ENCODE peak calls at places on chromosomes 4 and X, in four cellular contexts. P is right lobe of liver; Z is SK-N-SH; W is CD4-positive, alpha-beta T cell. A is an unnamed sample.

GRCh38 chrX:15128838-15129237 is 141.0 kb downstream of the ASB9 start:
- DNase-seq in P (no peak), Z (no peak), W (no peak), A (no peak)

GRCh38 chr4:76535603-76536380 is 100.8 kb downstream of the SHROOM3 start:
- DNase-seq in P (no peak), Z (no peak), W (no peak), A (no peak)

GRCh38 chr4:106647451-106647850 is 278.9 kb upstream of the GIMD1 start:
- DNase-seq in P (no peak), Z (no peak), W (no peak), A (no peak)

GRCh38 chr4:176193898-176194297 is 1.5 kb downstream of the SPATA4 start:
- DNase-seq in P (no peak), Z (no peak), W (no peak), A (no peak)

GRCh38 chr4:163448541-163449203 is 24.9 kb downstream of the TKTL2 start:
- DNase-seq in P (no peak), Z (no peak), W (no peak), A (no peak)

GRCh38 chr4:123209436-123209835 is 187.2 kb upstream of the SPRY1 start:
- DNase-seq in P (no peak), Z (no peak), W (no peak), A (no peak)

GRCh38 chr4:171813195-171813955 is at the start of gene GALNTL6:
- DNase-seq in P (no peak), Z (peak; percentile 71), W (no peak), A (peak; percentile 41)

GRCh38 chrX:19446397-19446796 is 68.9 kb downstream of the MAP3K15 start:
- DNase-seq in P (no peak), Z (no peak), W (no peak), A (no peak)

GRCh38 chr4:142743071-142743825 is 102.9 kb downstream of the INPP4B start:
- DNase-seq in P (no peak), Z (no peak), W (no peak), A (no peak)

GRCh38 chr4:160247091-160247656 is 1144.3 kb downstream of the RAPGEF2 start:
- DNase-seq in P (no peak), Z (no peak), W (no peak), A (peak; percentile 36)

GRCh38 chr4:24813732-24814131 is 18.4 kb downstream of the SOD3 start:
- DNase-seq in P (no peak), Z (no peak), W (no peak), A (no peak)

GRCh38 chrX:86023806-86024205 is 23.6 kb downstream of the CHM start:
- DNase-seq in P (no peak), Z (no peak), W (no peak), A (no peak)

DNA sequence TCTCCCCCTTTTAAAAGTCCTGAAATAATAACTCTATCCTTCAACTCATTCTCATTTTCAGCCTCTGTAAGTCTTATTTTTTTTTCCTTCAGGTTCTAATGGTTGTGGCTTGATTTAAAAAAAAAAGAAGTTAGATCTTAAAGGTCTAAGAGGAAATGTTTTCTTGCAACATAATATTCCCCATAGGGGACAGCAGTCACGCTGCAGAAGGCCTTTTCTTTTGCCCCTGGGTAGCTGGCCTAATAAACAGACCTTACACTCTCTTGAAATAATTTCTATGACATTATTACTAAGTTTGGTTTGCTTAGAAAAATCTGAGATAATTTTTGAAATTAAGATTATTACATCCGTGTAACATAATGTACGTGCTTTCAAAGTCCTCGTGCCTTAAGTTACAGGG is 564.1 kb upstream of the SPANXN1 start:
- DNase-seq in P (no peak), Z (no peak), W (no peak), A (no peak)
- H3K9me3 ChIP-seq in P (no peaks in the 10 kb centered on the region), Z (no peaks in the 10 kb centered on the region), W (no peaks in the 10 kb centered on the region), A (no peaks in the 10 kb centered on the region)

GRCh38 chr4:336099-336892 is 1.3 kb upstream of the ZNF141 start:
- DNase-seq in P (peak; percentile 47), Z (peak; percentile 78), W (no peak), A (peak; percentile 52)

GRCh38 chr4:338759-339097 is 1.1 kb downstream of the ZNF141 start:
- DNase-seq in P (no peak), Z (no peak), W (no peak), A (no peak)

GRCh38 chr4:336893-337142 is 796 bp upstream of the ZNF141 start:
- DNase-seq in P (peak; percentile 61), Z (no peak), W (no peak), A (no peak)

GRCh38 chr4:337143-337931 is at the start of gene ZNF141:
- DNase-seq in P (peak; percentile 97), Z (peak; percentile 97), W (peak; percentile 89), A (peak; percentile 95)

DNA sequence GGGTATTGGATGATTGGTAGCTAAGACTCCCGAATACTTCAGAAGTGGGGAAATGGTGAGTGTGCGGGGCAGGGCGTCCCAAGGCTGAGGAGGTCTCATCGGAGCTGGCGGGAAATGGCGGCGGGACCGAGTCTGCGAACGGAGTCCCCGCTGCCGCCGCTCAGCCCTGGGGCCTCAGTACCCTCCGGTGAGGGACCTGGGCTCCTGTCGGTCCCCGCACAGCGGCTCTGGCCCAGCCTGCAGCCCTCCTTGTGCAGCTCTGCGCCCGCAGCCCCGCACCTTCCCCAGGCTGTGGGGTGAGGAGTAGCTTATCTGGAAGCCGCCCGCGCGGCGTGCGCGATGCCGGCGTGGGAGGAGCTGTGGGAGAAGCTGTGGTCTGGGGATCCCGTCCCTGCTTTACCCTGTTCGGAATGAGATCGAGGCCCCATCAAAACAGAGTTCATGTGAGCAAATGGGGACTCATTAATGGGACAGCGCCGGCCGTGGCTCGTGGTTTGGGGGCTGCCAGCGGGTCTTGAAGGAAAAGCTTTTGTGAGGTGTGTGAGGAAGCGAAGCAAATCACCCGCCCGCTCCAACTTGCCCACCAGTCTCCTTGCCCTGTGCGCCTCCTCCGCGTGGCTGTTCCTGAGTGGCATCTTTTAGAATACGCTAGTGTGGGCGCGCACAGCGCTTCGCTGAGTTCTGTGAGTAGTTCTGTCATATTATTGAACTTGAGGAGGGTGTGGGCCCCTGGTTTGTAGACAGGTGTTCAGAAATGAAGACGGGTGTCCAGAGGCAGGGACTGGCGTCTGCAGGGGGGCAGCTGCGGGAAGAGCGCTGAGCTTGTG is 531 bp downstream of the ZNF141 start:
- DNase-seq in P (no peak), Z (no peak), W (peak; percentile 25), A (peak; percentile 74)
- H3K9me3 ChIP-seq in P (no peaks in the 10 kb centered on the region), Z (no peaks in the 10 kb centered on the region), W (peaks cover 36% of the 10 kb centered on the region), A (peaks cover 32% of the 10 kb centered on the region)

DNA sequence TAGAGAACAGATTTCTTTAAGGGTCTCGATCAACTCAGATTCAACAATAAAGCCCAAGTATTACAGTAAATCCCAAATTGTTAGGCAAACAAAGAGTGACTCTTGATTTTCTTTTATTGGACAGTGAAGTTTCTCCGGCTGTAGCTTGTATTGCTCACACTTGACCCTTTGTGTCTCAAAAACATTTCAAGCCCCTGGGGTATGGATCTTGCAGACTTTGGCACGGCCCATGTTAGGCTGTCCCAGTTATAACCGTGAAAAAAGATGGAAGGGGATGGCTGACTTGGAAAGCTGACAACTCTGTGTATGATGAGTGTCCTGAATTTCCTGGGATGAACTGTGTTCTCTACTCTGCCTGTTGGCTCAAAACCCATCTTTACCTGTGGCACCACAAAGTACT is 356.1 kb downstream of the SLITRK2 start:
- DNase-seq in P (no peak), Z (no peak), W (no peak), A (no peak)
- H3K9me3 ChIP-seq in P (no peaks in the 10 kb centered on the region), Z (no peaks in the 10 kb centered on the region), W (no peaks in the 10 kb centered on the region), A (no peaks in the 10 kb centered on the region)

DNA sequence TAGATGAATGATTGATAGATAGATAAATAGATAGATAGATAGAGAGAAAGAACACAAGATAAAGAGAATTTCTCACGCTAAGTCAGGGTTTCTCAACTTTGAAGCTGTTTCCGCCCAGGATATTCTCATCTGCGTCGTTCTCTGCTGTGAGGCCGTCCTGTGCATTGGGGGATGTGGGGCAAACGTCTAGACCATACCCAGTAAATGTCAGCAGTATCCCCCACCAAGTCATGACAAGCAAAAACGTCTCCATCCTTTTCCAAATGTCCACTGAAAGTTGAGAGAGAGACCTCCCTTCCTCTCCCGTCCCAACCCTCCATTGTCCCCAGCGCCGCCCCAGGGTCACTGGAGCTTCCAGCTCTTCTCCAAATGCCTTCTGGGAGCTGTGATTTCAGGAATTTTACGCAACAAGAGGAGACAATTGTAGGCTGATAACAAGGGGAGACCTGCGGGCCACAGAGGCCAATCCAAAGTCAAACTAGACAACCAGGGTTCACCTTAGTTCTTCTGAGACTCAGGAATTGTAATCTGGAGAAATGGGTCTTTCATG is 8.9 kb upstream of the CRLF2 start:
- DNase-seq in P (no peak), Z (no peak), W (no peak), A (no peak)
- H3K9me3 ChIP-seq in P (no peaks in the 10 kb centered on the region), Z (no peaks in the 10 kb centered on the region), W (peaks cover 10% of the 10 kb centered on the region), A (peaks cover 11% of the 10 kb centered on the region)

GRCh38 chr4:78671812-78672440 is 104.2 kb upstream of the BMP2K start:
- DNase-seq in P (no peak), Z (no peak), W (no peak), A (no peak)

GRCh38 chr4:78673258-78673817 is 102.8 kb upstream of the BMP2K start:
- DNase-seq in P (no peak), Z (no peak), W (no peak), A (no peak)

GRCh38 chr4:78669453-78669852 is 106.7 kb upstream of the BMP2K start:
- DNase-seq in P (no peak), Z (no peak), W (no peak), A (no peak)

GRCh38 chr4:78675325-78675724 is 100.8 kb upstream of the BMP2K start:
- DNase-seq in P (no peak), Z (no peak), W (no peak), A (no peak)

GRCh38 chr4:78672441-78672815 is 103.7 kb upstream of the BMP2K start:
- DNase-seq in P (no peak), Z (no peak), W (no peak), A (no peak)
- H3K9me3 ChIP-seq in P (no peaks in the 10 kb centered on the region), Z (no peaks in the 10 kb centered on the region), W (no peaks in the 10 kb centered on the region), A (no peaks in the 10 kb centered on the region)

A was measured in lower lobe of right lung.